ENCODE peak calls at places on chromosomes 3 and 15, in four cellular contexts. U, W, N and S are unnamed samples.

GRCh38 chr3:139689122-139689521 is 11.3 kb upstream of the NMNAT3 start:
- DNase-seq in U (no peak), N (no peak), W (no peak), S (no peak)

GRCh38 chr3:143348486-143349327 is 229.1 kb downstream of the CHST2 start:
- DNase-seq in U (peak; percentile 13), W (no peak), N (no peak), S (no peak)

GRCh38 chr3:32423956-32424558 is 32.4 kb downstream of the CMTM7 start:
- DNase-seq in N (no peak), W (no peak), U (peak; percentile 61), S (no peak)

GRCh38 chr3:119690043-119690656 is 12.7 kb upstream of the CFAP91 start:
- DNase-seq in N (peak; percentile 14), W (no peak), U (no peak), S (no peak)

GRCh38 chr3:37183375-37183831 is 9.0 kb upstream of the LRRFIP2 start:
- DNase-seq in N (peak; percentile 78), W (no peak), U (no peak), S (peak; percentile 92)

GRCh38 chr15:78237146-78237545 is 2.8 kb upstream of the ACSBG1 start:
- DNase-seq in W (no peak), N (no peak), U (no peak), S (no peak)

GRCh38 chr3:65497846-65498245 is 540.9 kb downstream of the MAGI1 start:
- DNase-seq in N (no peak), W (no peak), U (no peak), S (no peak)

GRCh38 chr15:49734831-49735508 is 114.1 kb downstream of the DTWD1 start:
- DNase-seq in N (no peak), W (no peak), U (no peak), S (no peak)

GRCh38 chr3:2354702-2355101 is 256.0 kb downstream of the CNTN4 start:
- DNase-seq in N (peak; percentile 34), W (no peak), U (no peak), S (peak; percentile 84)

GRCh38 chr3:99313481-99313880 is 324.9 kb upstream of the COL8A1 start:
- DNase-seq in N (no peak), U (no peak), W (no peak), S (no peak)

GRCh38 chr3:15795563-15796308 is 2.0 kb downstream of the ANKRD28 start:
- DNase-seq in N (no peak), U (no peak), W (no peak), S (peak; percentile 44)

GRCh38 chr3:71317749-71318458 is 265.6 kb downstream of the FOXP1 start:
- DNase-seq in U (no peak), W (no peak), N (no peak), S (no peak)

GRCh38 chr15:48939686-48940085 is 24.0 kb downstream of the SHC4 start:
- DNase-seq in W (no peak), N (peak; percentile 86), U (no peak), S (no peak)

GRCh38 chr3:186930639-186931486 is 537 bp downstream of the ST6GAL1 start:
- DNase-seq in W (peak; percentile 36), N (peak; percentile 76), U (peak; percentile 76), S (peak; percentile 41)

GRCh38 chr3:119098620-119099222 is 47.2 kb upstream of the TEX55 start:
- DNase-seq in U (peak; percentile 48), N (peak; percentile 35), W (no peak), S (peak; percentile 24)

GRCh38 chr15:60179786-60180391 is 175.8 kb downstream of the FOXB1 start:
- DNase-seq in U (peak; percentile 48), N (peak; percentile 36), W (no peak), S (peak; percentile 25)